ENCODE peak calls at places on chromosomes 3 and 15, in nine cellular contexts. One of them, this sample, is unnamed.

GRCh38 chr3:10683106-10683505 is 132.9 kb upstream of the SLC6A11 start:
- DNase-seq in HS-5: no peak
- DNase-seq in B cell: no peak
- DNase-seq in amygdala: no peak
- DNase-seq in cardiac muscle cell: no peak
- DNase-seq in fibroblast of mammary gland: no peak
- DNase-seq in CD8-positive, alpha-beta memory T cell: no peak
- DNase-seq in HS-27A: no peak
- DNase-seq in stimulated activated naive CD8-positive, alpha-beta T cell treated with anti-CD3 and anti-CD28 coated beads, Interleukin-15, Interleukin-2, amounts not matched to agents 100 U/mL and 50 U/mL, for 24 hours: no peak
- DNase-seq in this sample: no peak

GRCh38 chr3:127050733-127051132 is 67.8 kb downstream of the PLXNA1 start:
- DNase-seq in HS-5: no peak
- DNase-seq in B cell: no peak
- DNase-seq in amygdala: no peak
- DNase-seq in cardiac muscle cell: no peak
- DNase-seq in fibroblast of mammary gland: no peak
- DNase-seq in CD8-positive, alpha-beta memory T cell: no peak
- DNase-seq in HS-27A: no peak
- DNase-seq in stimulated activated naive CD8-positive, alpha-beta T cell treated with anti-CD3 and anti-CD28 coated beads, Interleukin-15, Interleukin-2, amounts not matched to agents 100 U/mL and 50 U/mL, for 24 hours: no peak
- DNase-seq in this sample: no peak

GRCh38 chr15:88664151-88664778 is 25.4 kb downstream of the ISG20 start:
- DNase-seq in HS-5: no peak
- DNase-seq in B cell: peak; percentile 72
- DNase-seq in amygdala: no peak
- DNase-seq in cardiac muscle cell: peak; percentile 38
- DNase-seq in fibroblast of mammary gland: no peak
- DNase-seq in CD8-positive, alpha-beta memory T cell: peak; percentile 29
- DNase-seq in HS-27A: no peak
- DNase-seq in stimulated activated naive CD8-positive, alpha-beta T cell treated with anti-CD3 and anti-CD28 coated beads, Interleukin-15, Interleukin-2, amounts not matched to agents 100 U/mL and 50 U/mL, for 24 hours: peak; percentile 47
- DNase-seq in this sample: no peak

GRCh38 chr15:51424780-51425179 is 83.3 kb downstream of the GLDN start:
- DNase-seq in HS-5: no peak
- DNase-seq in B cell: no peak
- DNase-seq in amygdala: no peak
- DNase-seq in cardiac muscle cell: no peak
- DNase-seq in fibroblast of mammary gland: no peak
- DNase-seq in CD8-positive, alpha-beta memory T cell: no peak
- DNase-seq in HS-27A: no peak
- DNase-seq in stimulated activated naive CD8-positive, alpha-beta T cell treated with anti-CD3 and anti-CD28 coated beads, Interleukin-15, Interleukin-2, amounts not matched to agents 100 U/mL and 50 U/mL, for 24 hours: no peak
- DNase-seq in this sample: no peak

GRCh38 chr3:98778383-98778782 is 15.2 kb downstream of the ST3GAL6 start:
- DNase-seq in HS-5: no peak
- DNase-seq in B cell: no peak
- DNase-seq in amygdala: no peak
- DNase-seq in cardiac muscle cell: no peak
- DNase-seq in fibroblast of mammary gland: peak; percentile 66
- DNase-seq in CD8-positive, alpha-beta memory T cell: no peak
- DNase-seq in HS-27A: no peak
- DNase-seq in stimulated activated naive CD8-positive, alpha-beta T cell treated with anti-CD3 and anti-CD28 coated beads, Interleukin-15, Interleukin-2, amounts not matched to agents 100 U/mL and 50 U/mL, for 24 hours: no peak
- DNase-seq in this sample: no peak

GRCh38 chr3:54042259-54042823 is 80.0 kb upstream of the CACNA2D3 start:
- DNase-seq in HS-5: no peak
- DNase-seq in B cell: no peak
- DNase-seq in amygdala: no peak
- DNase-seq in cardiac muscle cell: no peak
- DNase-seq in fibroblast of mammary gland: no peak
- DNase-seq in CD8-positive, alpha-beta memory T cell: no peak
- DNase-seq in HS-27A: no peak
- DNase-seq in stimulated activated naive CD8-positive, alpha-beta T cell treated with anti-CD3 and anti-CD28 coated beads, Interleukin-15, Interleukin-2, amounts not matched to agents 100 U/mL and 50 U/mL, for 24 hours: no peak
- DNase-seq in this sample: no peak

GRCh38 chr3:145939431-145939830 is 221.6 kb downstream of the PLOD2 start:
- DNase-seq in HS-5: no peak
- DNase-seq in B cell: no peak
- DNase-seq in amygdala: no peak
- DNase-seq in cardiac muscle cell: no peak
- DNase-seq in fibroblast of mammary gland: no peak
- DNase-seq in CD8-positive, alpha-beta memory T cell: no peak
- DNase-seq in HS-27A: no peak
- DNase-seq in stimulated activated naive CD8-positive, alpha-beta T cell treated with anti-CD3 and anti-CD28 coated beads, Interleukin-15, Interleukin-2, amounts not matched to agents 100 U/mL and 50 U/mL, for 24 hours: no peak
- DNase-seq in this sample: no peak

GRCh38 chr15:39624806-39625205 is 43.9 kb downstream of the THBS1 start:
- DNase-seq in HS-5: peak; percentile 76
- DNase-seq in B cell: no peak
- DNase-seq in amygdala: no peak
- DNase-seq in cardiac muscle cell: peak; percentile 93
- DNase-seq in fibroblast of mammary gland: peak; percentile 93
- DNase-seq in CD8-positive, alpha-beta memory T cell: peak; percentile 70
- DNase-seq in HS-27A: peak; percentile 57
- DNase-seq in stimulated activated naive CD8-positive, alpha-beta T cell treated with anti-CD3 and anti-CD28 coated beads, Interleukin-15, Interleukin-2, amounts not matched to agents 100 U/mL and 50 U/mL, for 24 hours: peak; percentile 59
- DNase-seq in this sample: no peak

GRCh38 chr3:31732548-31732947 is 199.8 kb downstream of the STT3B start:
- DNase-seq in HS-5: no peak
- DNase-seq in B cell: no peak
- DNase-seq in amygdala: no peak
- DNase-seq in cardiac muscle cell: no peak
- DNase-seq in fibroblast of mammary gland: no peak
- DNase-seq in CD8-positive, alpha-beta memory T cell: no peak
- DNase-seq in HS-27A: no peak
- DNase-seq in stimulated activated naive CD8-positive, alpha-beta T cell treated with anti-CD3 and anti-CD28 coated beads, Interleukin-15, Interleukin-2, amounts not matched to agents 100 U/mL and 50 U/mL, for 24 hours: no peak
- DNase-seq in this sample: no peak

GRCh38 chr3:133943639-133944131 is 48.0 kb upstream of the RAB6B start:
- DNase-seq in HS-5: peak; percentile 85
- DNase-seq in B cell: peak; percentile 7
- DNase-seq in amygdala: no peak
- DNase-seq in cardiac muscle cell: peak; percentile 95
- DNase-seq in fibroblast of mammary gland: peak; percentile 89
- DNase-seq in CD8-positive, alpha-beta memory T cell: no peak
- DNase-seq in HS-27A: peak; percentile 82
- DNase-seq in stimulated activated naive CD8-positive, alpha-beta T cell treated with anti-CD3 and anti-CD28 coated beads, Interleukin-15, Interleukin-2, amounts not matched to agents 100 U/mL and 50 U/mL, for 24 hours: no peak
- DNase-seq in this sample: no peak

GRCh38 chr15:66115568-66116206 is 137.9 kb downstream of the MEGF11 start:
- DNase-seq in HS-5: no peak
- DNase-seq in B cell: no peak
- DNase-seq in amygdala: no peak
- DNase-seq in cardiac muscle cell: no peak
- DNase-seq in fibroblast of mammary gland: peak; percentile 3
- DNase-seq in CD8-positive, alpha-beta memory T cell: peak; percentile 27
- DNase-seq in HS-27A: no peak
- DNase-seq in stimulated activated naive CD8-positive, alpha-beta T cell treated with anti-CD3 and anti-CD28 coated beads, Interleukin-15, Interleukin-2, amounts not matched to agents 100 U/mL and 50 U/mL, for 24 hours: peak; percentile 10
- DNase-seq in this sample: no peak

GRCh38 chr3:123419156-123419849 is 29.6 kb downstream of the ADCY5 start:
- DNase-seq in HS-5: no peak
- DNase-seq in B cell: no peak
- DNase-seq in amygdala: no peak
- DNase-seq in cardiac muscle cell: no peak
- DNase-seq in fibroblast of mammary gland: no peak
- DNase-seq in CD8-positive, alpha-beta memory T cell: no peak
- DNase-seq in HS-27A: no peak
- DNase-seq in stimulated activated naive CD8-positive, alpha-beta T cell treated with anti-CD3 and anti-CD28 coated beads, Interleukin-15, Interleukin-2, amounts not matched to agents 100 U/mL and 50 U/mL, for 24 hours: no peak
- DNase-seq in this sample: no peak

GRCh38 chr3:61936344-61936937 is 375.1 kb downstream of the PTPRG start:
- DNase-seq in HS-5: no peak
- DNase-seq in B cell: no peak
- DNase-seq in amygdala: no peak
- DNase-seq in cardiac muscle cell: peak; percentile 50
- DNase-seq in fibroblast of mammary gland: peak; percentile 32
- DNase-seq in CD8-positive, alpha-beta memory T cell: no peak
- DNase-seq in HS-27A: peak; percentile 11
- DNase-seq in stimulated activated naive CD8-positive, alpha-beta T cell treated with anti-CD3 and anti-CD28 coated beads, Interleukin-15, Interleukin-2, amounts not matched to agents 100 U/mL and 50 U/mL, for 24 hours: peak; percentile 23
- DNase-seq in this sample: no peak

GRCh38 chr3:149382518-149382917 is 5.1 kb upstream of the TM4SF1 start:
- DNase-seq in HS-5: no peak
- DNase-seq in B cell: no peak
- DNase-seq in amygdala: no peak
- DNase-seq in cardiac muscle cell: peak; percentile 58
- DNase-seq in fibroblast of mammary gland: no peak
- DNase-seq in CD8-positive, alpha-beta memory T cell: no peak
- DNase-seq in HS-27A: no peak
- DNase-seq in stimulated activated naive CD8-positive, alpha-beta T cell treated with anti-CD3 and anti-CD28 coated beads, Interleukin-15, Interleukin-2, amounts not matched to agents 100 U/mL and 50 U/mL, for 24 hours: no peak
- DNase-seq in this sample: no peak

GRCh38 chr3:8319935-8320634 is 181.5 kb upstream of the LMCD1 start:
- DNase-seq in HS-5: peak; percentile 79
- DNase-seq in B cell: no peak
- DNase-seq in amygdala: no peak
- DNase-seq in cardiac muscle cell: peak; percentile 68
- DNase-seq in fibroblast of mammary gland: peak; percentile 63
- DNase-seq in CD8-positive, alpha-beta memory T cell: no peak
- DNase-seq in HS-27A: peak; percentile 88
- DNase-seq in stimulated activated naive CD8-positive, alpha-beta T cell treated with anti-CD3 and anti-CD28 coated beads, Interleukin-15, Interleukin-2, amounts not matched to agents 100 U/mL and 50 U/mL, for 24 hours: no peak
- DNase-seq in this sample: no peak

GRCh38 chr3:109683746-109684145 is 346.4 kb upstream of the DPPA4 start:
- DNase-seq in HS-5: peak; percentile 26
- DNase-seq in B cell: no peak
- DNase-seq in amygdala: no peak
- DNase-seq in cardiac muscle cell: no peak
- DNase-seq in fibroblast of mammary gland: peak; percentile 24
- DNase-seq in CD8-positive, alpha-beta memory T cell: no peak
- DNase-seq in HS-27A: no peak
- DNase-seq in stimulated activated naive CD8-positive, alpha-beta T cell treated with anti-CD3 and anti-CD28 coated beads, Interleukin-15, Interleukin-2, amounts not matched to agents 100 U/mL and 50 U/mL, for 24 hours: no peak
- DNase-seq in this sample: no peak

GRCh38 chr3:107524214-107525100 is 1.7 kb downstream of the BBX start:
- DNase-seq in HS-5: peak; percentile 19
- DNase-seq in B cell: no peak
- DNase-seq in amygdala: no peak
- DNase-seq in cardiac muscle cell: peak; percentile 61
- DNase-seq in fibroblast of mammary gland: peak; percentile 58
- DNase-seq in CD8-positive, alpha-beta memory T cell: peak; percentile 60
- DNase-seq in HS-27A: peak; percentile 29
- DNase-seq in stimulated activated naive CD8-positive, alpha-beta T cell treated with anti-CD3 and anti-CD28 coated beads, Interleukin-15, Interleukin-2, amounts not matched to agents 100 U/mL and 50 U/mL, for 24 hours: peak; percentile 52
- DNase-seq in this sample: peak; percentile 53

GRCh38 chr15:97900006-97900405 is 60.5 kb upstream of the ARRDC4 start:
- DNase-seq in HS-5: no peak
- DNase-seq in B cell: no peak
- DNase-seq in amygdala: no peak
- DNase-seq in cardiac muscle cell: no peak
- DNase-seq in fibroblast of mammary gland: no peak
- DNase-seq in CD8-positive, alpha-beta memory T cell: no peak
- DNase-seq in HS-27A: no peak
- DNase-seq in stimulated activated naive CD8-positive, alpha-beta T cell treated with anti-CD3 and anti-CD28 coated beads, Interleukin-15, Interleukin-2, amounts not matched to agents 100 U/mL and 50 U/mL, for 24 hours: no peak
- DNase-seq in this sample: no peak

GRCh38 chr15:89340586-89340985 is 6.0 kb upstream of the POLG start:
- DNase-seq in HS-5: no peak
- DNase-seq in B cell: no peak
- DNase-seq in amygdala: no peak
- DNase-seq in cardiac muscle cell: no peak
- DNase-seq in fibroblast of mammary gland: peak; percentile 6
- DNase-seq in CD8-positive, alpha-beta memory T cell: no peak
- DNase-seq in HS-27A: no peak
- DNase-seq in stimulated activated naive CD8-positive, alpha-beta T cell treated with anti-CD3 and anti-CD28 coated beads, Interleukin-15, Interleukin-2, amounts not matched to agents 100 U/mL and 50 U/mL, for 24 hours: no peak
- DNase-seq in this sample: no peak

GRCh38 chr3:35664460-35664919 is 25.2 kb downstream of the ARPP21 start:
- DNase-seq in HS-5: no peak
- DNase-seq in B cell: no peak
- DNase-seq in amygdala: peak; percentile 53
- DNase-seq in cardiac muscle cell: peak; percentile 81
- DNase-seq in fibroblast of mammary gland: peak; percentile 18
- DNase-seq in CD8-positive, alpha-beta memory T cell: no peak
- DNase-seq in HS-27A: no peak
- DNase-seq in stimulated activated naive CD8-positive, alpha-beta T cell treated with anti-CD3 and anti-CD28 coated beads, Interleukin-15, Interleukin-2, amounts not matched to agents 100 U/mL and 50 U/mL, for 24 hours: no peak
- DNase-seq in this sample: peak; percentile 80

GRCh38 chr15:25849431-25849921 is 13.7 kb downstream of the ATP10A start:
- DNase-seq in HS-5: no peak
- DNase-seq in B cell: no peak
- DNase-seq in amygdala: no peak
- DNase-seq in cardiac muscle cell: peak; percentile 84
- DNase-seq in fibroblast of mammary gland: peak; percentile 92
- DNase-seq in CD8-positive, alpha-beta memory T cell: no peak
- DNase-seq in HS-27A: no peak
- DNase-seq in stimulated activated naive CD8-positive, alpha-beta T cell treated with anti-CD3 and anti-CD28 coated beads, Interleukin-15, Interleukin-2, amounts not matched to agents 100 U/mL and 50 U/mL, for 24 hours: no peak
- DNase-seq in this sample: no peak

GRCh38 chr3:13845806-13846205 is 34.1 kb downstream of the WNT7A start:
- DNase-seq in HS-5: no peak
- DNase-seq in B cell: no peak
- DNase-seq in amygdala: no peak
- DNase-seq in cardiac muscle cell: no peak
- DNase-seq in fibroblast of mammary gland: no peak
- DNase-seq in CD8-positive, alpha-beta memory T cell: no peak
- DNase-seq in HS-27A: no peak
- DNase-seq in stimulated activated naive CD8-positive, alpha-beta T cell treated with anti-CD3 and anti-CD28 coated beads, Interleukin-15, Interleukin-2, amounts not matched to agents 100 U/mL and 50 U/mL, for 24 hours: no peak
- DNase-seq in this sample: no peak

GRCh38 chr15:81752149-81752942 is 293.5 kb downstream of the MEX3B start:
- DNase-seq in HS-5: peak; percentile 45
- DNase-seq in B cell: no peak
- DNase-seq in amygdala: no peak
- DNase-seq in cardiac muscle cell: peak; percentile 76
- DNase-seq in fibroblast of mammary gland: peak; percentile 18
- DNase-seq in CD8-positive, alpha-beta memory T cell: no peak
- DNase-seq in HS-27A: peak; percentile 79
- DNase-seq in stimulated activated naive CD8-positive, alpha-beta T cell treated with anti-CD3 and anti-CD28 coated beads, Interleukin-15, Interleukin-2, amounts not matched to agents 100 U/mL and 50 U/mL, for 24 hours: no peak
- DNase-seq in this sample: peak; percentile 46